ENCODE peak calls at places on chromosomes 16 and 17, in five cellular contexts. B is RWPE1; Y is CD8-positive, alpha-beta memory T cell; M is EL; R is midbrain. Q is an unnamed sample.

GRCh38 chr17:83200231-83200699 is 120.9 kb downstream of the METRNL start:
- DNase-seq in Y (peak; percentile 83), M (peak; percentile 71), B (no peak), R (no peak), Q (no peak)

GRCh38 chr16:47258874-47259461 is 115.2 kb upstream of the NETO2 start:
- DNase-seq in M (peak; percentile 24), Y (no peak), B (peak; percentile 42), R (peak; percentile 1), Q (peak; percentile 7)

GRCh38 chr16:85202631-85203461 is 90.6 kb upstream of the CIBAR2 start:
- DNase-seq in M (peak; percentile 47), R (peak; percentile 72), Y (no peak), B (no peak), Q (peak; percentile 68)

GRCh38 chr17:17510456-17511292 is 14.5 kb upstream of the RASD1 start:
- DNase-seq in R (no peak), Y (no peak), M (no peak), B (no peak), Q (no peak)

GRCh38 chr17:35448214-35448898 is at the start of gene SLFN13:
- DNase-seq in M (peak; percentile 85), B (peak; percentile 81), R (no peak), Y (peak; percentile 89), Q (peak; percentile 22)

GRCh38 chr17:78359216-78359935 is 501 bp downstream of the SOCS3 start:
- DNase-seq in R (no peak), Y (no peak), M (peak; percentile 48), B (no peak), Q (no peak)

GRCh38 chr17:66650490-66650877 is 184.4 kb upstream of the CACNG5 start:
- DNase-seq in M (no peak), B (no peak), Y (no peak), R (no peak), Q (no peak)

GRCh38 chr17:37124074-37124824 is 175.5 kb downstream of the AATF start:
- DNase-seq in R (no peak), B (no peak), Y (no peak), M (no peak), Q (no peak)

GRCh38 chr16:2009791-2010510 is at the start of gene ZNF598:
- DNase-seq in B (peak; percentile 81), R (peak; percentile 90), Y (peak; percentile 85), M (peak; percentile 83), Q (peak; percentile 88)

GRCh38 chr17:82388922-82389283 is 17.3 kb downstream of the UTS2R start:
- DNase-seq in B (no peak), Y (no peak), R (no peak), M (no peak), Q (no peak)

GRCh38 chr17:18143044-18143936 is 34.7 kb downstream of the MYO15A start:
- DNase-seq in M (peak; percentile 22), Y (no peak), R (no peak), B (no peak), Q (no peak)

GRCh38 chr16:50474138-50474537 is 74.1 kb upstream of the NKD1 start:
- DNase-seq in B (no peak), Y (no peak), M (no peak), R (no peak), Q (no peak)

GRCh38 chr17:9256944-9257629 is 235.8 kb downstream of the NTN1 start:
- DNase-seq in Y (no peak), M (no peak), R (no peak), B (no peak), Q (no peak)

GRCh38 chr17:45265823-45266222 is 3.9 kb upstream of the SPATA32 start:
- DNase-seq in Y (no peak), M (peak; percentile 92), B (no peak), R (no peak), Q (no peak)

GRCh38 chr16:399278-400019 is 2.2 kb upstream of the DECR2 start:
- DNase-seq in R (no peak), M (no peak), Y (no peak), B (no peak), Q (no peak)

GRCh38 chr17:66493283-66494019 is 191.0 kb downstream of the PRKCA start:
- DNase-seq in Y (no peak), B (no peak), M (peak; percentile 82), R (no peak), Q (no peak)

Q was measured in globus pallidus.